ENCODE peak calls at places on chromosomes 13 and 19, in six cellular contexts. One of them, this sample, is unnamed.
A peak's percentile ranks its signal among the peaks of the same experiment; 100 is the strongest.

GRCh38 chr19:54129617-54129996 is 8.0 kb upstream of the CNOT3 start:
- DNase-seq in suprapubic skin: no peak
- DNase-seq in H54: no peak
- DNase-seq in tibial nerve: no peak
- DNase-seq in A549: no peak
- DNase-seq in right lobe of liver: no peak
- DNase-seq in this sample: no peak

GRCh38 chr13:40366119-40366518 is 300.3 kb downstream of the FOXO1 start:
- DNase-seq in right lobe of liver: no peak
- DNase-seq in H54: no peak
- DNase-seq in suprapubic skin: no peak
- DNase-seq in A549: no peak
- DNase-seq in tibial nerve: no peak
- DNase-seq in this sample: no peak

GRCh38 chr19:43674630-43674982 is 4.6 kb upstream of the PLAUR start:
- DNase-seq in A549: no peak
- DNase-seq in H54: no peak
- DNase-seq in tibial nerve: no peak
- DNase-seq in suprapubic skin: no peak
- DNase-seq in right lobe of liver: no peak
- DNase-seq in this sample: no peak

GRCh38 chr13:33349996-33350826 is 64.7 kb upstream of the STARD13 start:
- DNase-seq in right lobe of liver: peak; percentile 40
- DNase-seq in H54: peak; percentile 26
- DNase-seq in A549: peak; percentile 7
- DNase-seq in tibial nerve: peak; percentile 25
- DNase-seq in suprapubic skin: no peak
- DNase-seq in this sample: peak; percentile 49

GRCh38 chr13:60612593-60612992 is 215.6 kb downstream of the TDRD3 start:
- DNase-seq in H54: no peak
- DNase-seq in right lobe of liver: no peak
- DNase-seq in tibial nerve: no peak
- DNase-seq in A549: no peak
- DNase-seq in suprapubic skin: no peak
- DNase-seq in this sample: no peak

GRCh38 chr19:45528149-45528743 is 21.0 kb downstream of the VASP start:
- DNase-seq in right lobe of liver: no peak
- DNase-seq in tibial nerve: no peak
- DNase-seq in suprapubic skin: no peak
- DNase-seq in H54: no peak
- DNase-seq in A549: no peak
- DNase-seq in this sample: no peak

GRCh38 chr13:33307820-33308219 is 22.3 kb upstream of the STARD13 start:
- DNase-seq in right lobe of liver: no peak
- DNase-seq in H54: no peak
- DNase-seq in A549: no peak
- DNase-seq in tibial nerve: no peak
- DNase-seq in suprapubic skin: no peak
- DNase-seq in this sample: peak; percentile 19

GRCh38 chr13:33526718-33527117 is 241.2 kb upstream of the STARD13 start:
- DNase-seq in suprapubic skin: no peak
- DNase-seq in tibial nerve: no peak
- DNase-seq in H54: no peak
- DNase-seq in A549: no peak
- DNase-seq in right lobe of liver: no peak
- DNase-seq in this sample: no peak

GRCh38 chr19:2167896-2168618 is 4.3 kb downstream of the DOT1L start:
- DNase-seq in tibial nerve: no peak
- DNase-seq in A549: no peak
- DNase-seq in right lobe of liver: peak; percentile 69
- DNase-seq in H54: no peak
- DNase-seq in suprapubic skin: no peak
- DNase-seq in this sample: peak; percentile 60

GRCh38 chr19:5960005-5961001 is 17.6 kb downstream of the RANBP3 start:
- DNase-seq in tibial nerve: no peak
- DNase-seq in H54: no peak
- DNase-seq in A549: no peak
- DNase-seq in suprapubic skin: no peak
- DNase-seq in right lobe of liver: peak; percentile 14
- DNase-seq in this sample: no peak
- TF ChIP-seq POLR2A in tibial nerve: no peak
- TF ChIP-seq POLR2A in H54: no peak
- TF ChIP-seq POLR2A in A549: no peak
- TF ChIP-seq POLR2A in suprapubic skin: no peak
- TF ChIP-seq POLR2A in right lobe of liver: no peak
- TF ChIP-seq POLR2A in this sample: no peak

GRCh38 chr13:114129649-114130062 is 2.8 kb downstream of the RASA3 start:
- DNase-seq in A549: no peak
- DNase-seq in suprapubic skin: no peak
- DNase-seq in right lobe of liver: no peak
- DNase-seq in H54: no peak
- DNase-seq in tibial nerve: no peak
- DNase-seq in this sample: peak; percentile 50

GRCh38 chr13:114132419-114133121 is at the start of gene RASA3:
- DNase-seq in tibial nerve: peak; percentile 62
- DNase-seq in right lobe of liver: peak; percentile 82
- DNase-seq in H54: peak; percentile 97
- DNase-seq in suprapubic skin: no peak
- DNase-seq in A549: peak; percentile 72
- DNase-seq in this sample: peak; percentile 76

GRCh38 chr13:114130131-114130707 is 2.2 kb downstream of the RASA3 start:
- DNase-seq in tibial nerve: no peak
- DNase-seq in H54: no peak
- DNase-seq in suprapubic skin: no peak
- DNase-seq in A549: no peak
- DNase-seq in right lobe of liver: no peak
- DNase-seq in this sample: no peak

GRCh38 chr13:114130708-114131580 is 1.5 kb downstream of the RASA3 start:
- DNase-seq in right lobe of liver: peak; percentile 48
- DNase-seq in H54: peak; percentile 93
- DNase-seq in tibial nerve: no peak
- DNase-seq in suprapubic skin: no peak
- DNase-seq in A549: peak; percentile 23
- DNase-seq in this sample: peak; percentile 74

DNA sequence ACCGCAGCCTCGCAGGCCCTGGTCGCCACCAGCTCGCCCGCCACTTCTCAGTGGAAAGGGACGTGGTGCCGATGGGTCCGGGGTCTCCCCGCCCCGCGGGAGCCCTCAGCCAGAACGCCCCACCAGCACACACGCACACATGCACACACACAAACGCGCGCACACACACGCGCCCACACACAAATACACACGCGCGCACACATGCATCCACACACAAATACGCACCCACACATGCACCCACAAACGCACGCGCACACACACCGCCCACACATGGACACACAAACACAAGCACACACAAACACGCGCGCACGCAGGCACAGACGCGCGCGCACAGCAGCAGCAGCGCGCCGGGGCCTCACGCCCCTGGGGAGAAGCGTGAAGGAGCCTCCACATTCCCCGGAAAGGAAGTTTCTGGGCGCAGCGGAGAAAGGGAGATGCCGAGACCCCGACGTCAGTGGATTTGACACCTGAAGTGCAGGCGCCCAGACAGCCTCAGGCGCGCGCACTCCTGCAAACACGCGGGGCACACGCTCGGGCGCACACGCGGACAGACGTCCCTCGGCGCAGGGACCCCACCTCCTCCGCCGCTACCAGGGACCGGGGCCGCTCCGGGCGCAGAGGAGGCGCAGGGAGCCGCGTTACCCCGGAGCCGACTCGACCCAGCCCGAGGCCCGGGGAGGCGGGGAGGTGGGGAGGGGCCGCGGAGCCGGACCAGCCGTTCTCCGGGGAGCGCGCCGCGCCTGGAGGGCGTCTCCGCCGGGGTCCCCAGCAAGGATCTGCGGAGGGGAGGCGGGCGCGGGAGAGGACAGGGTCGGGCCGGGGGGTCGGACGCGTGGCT is 623 bp downstream of the RASA3 start:
- DNase-seq in H54: no peak
- DNase-seq in A549: peak; percentile 15
- DNase-seq in right lobe of liver: peak; percentile 26
- DNase-seq in suprapubic skin: no peak
- DNase-seq in tibial nerve: no peak
- DNase-seq in this sample: no peak
- TF ChIP-seq POLR2A in H54: no peak
- TF ChIP-seq POLR2A in A549: no peak
- TF ChIP-seq POLR2A in right lobe of liver: no peak
- TF ChIP-seq POLR2A in suprapubic skin: no peak
- TF ChIP-seq POLR2A in tibial nerve: no peak
- TF ChIP-seq POLR2A in this sample: no peak

GRCh38 chr19:48390188-48391099 is 907 bp downstream of the KDELR1 start:
- DNase-seq in suprapubic skin: peak; percentile 87
- DNase-seq in A549: no peak
- DNase-seq in right lobe of liver: peak; percentile 69
- DNase-seq in H54: no peak
- DNase-seq in tibial nerve: peak; percentile 21
- DNase-seq in this sample: peak; percentile 72

GRCh38 chr19:48393196-48393558 is 291 bp upstream of the GRIN2D start:
- DNase-seq in tibial nerve: no peak
- DNase-seq in A549: no peak
- DNase-seq in right lobe of liver: no peak
- DNase-seq in suprapubic skin: no peak
- DNase-seq in H54: no peak
- DNase-seq in this sample: no peak

GRCh38 chr19:48394331-48395169 is 1.1 kb downstream of the GRIN2D start:
- DNase-seq in suprapubic skin: no peak
- DNase-seq in A549: no peak
- DNase-seq in H54: no peak
- DNase-seq in tibial nerve: no peak
- DNase-seq in right lobe of liver: no peak
- DNase-seq in this sample: no peak

GRCh38 chr19:48393559-48394330 is at the start of gene GRIN2D:
- DNase-seq in tibial nerve: no peak
- DNase-seq in H54: no peak
- DNase-seq in A549: no peak
- DNase-seq in right lobe of liver: no peak
- DNase-seq in suprapubic skin: no peak
- DNase-seq in this sample: peak; percentile 26

DNA sequence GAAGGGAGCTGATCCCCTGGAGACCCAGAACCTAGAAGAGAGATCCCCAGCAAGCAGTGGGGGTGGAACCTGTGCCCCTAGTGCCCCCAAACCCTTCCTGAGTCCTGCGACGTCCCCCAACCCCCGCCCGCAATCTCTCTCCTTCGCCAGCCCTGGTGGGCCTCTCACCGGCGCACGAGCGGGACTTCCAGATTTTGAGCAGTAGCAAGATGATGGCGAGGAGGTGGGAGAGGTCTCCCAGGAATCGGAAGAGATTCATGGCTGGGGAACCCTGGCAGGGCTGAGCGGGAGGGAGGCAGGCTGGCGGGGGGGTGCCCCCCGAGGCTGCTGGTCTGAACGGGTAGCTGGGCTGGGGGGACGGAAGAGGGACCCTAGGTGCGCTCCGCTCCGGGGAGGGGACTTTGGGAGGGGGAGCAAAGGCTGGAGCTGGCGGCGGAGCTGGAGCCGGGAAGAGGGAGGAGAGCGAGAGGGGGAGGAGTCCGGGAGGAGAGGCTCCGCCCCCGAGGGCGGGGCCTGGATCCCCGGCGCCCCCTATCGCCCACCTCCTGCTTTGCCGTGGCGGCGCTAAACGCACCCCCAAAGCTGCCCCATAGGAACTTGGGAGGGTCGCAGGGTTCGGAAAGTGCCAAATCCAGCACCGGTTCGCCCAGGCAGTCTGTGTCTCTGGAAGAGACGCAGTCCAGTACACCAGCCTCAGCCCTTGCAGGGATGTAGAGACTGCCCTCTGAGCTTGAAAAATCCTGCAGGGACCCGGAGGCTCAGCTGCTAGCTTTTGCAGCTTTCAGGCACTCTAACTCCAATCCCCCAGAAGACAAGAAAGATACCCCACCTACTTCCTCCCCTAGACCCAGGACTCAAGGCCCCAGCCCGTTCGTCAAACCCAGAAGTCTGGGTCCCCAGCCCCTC is at the start of gene KDELR1:
- DNase-seq in right lobe of liver: peak; percentile 87
- DNase-seq in H54: no peak
- DNase-seq in A549: peak; percentile 78
- DNase-seq in tibial nerve: peak; percentile 54
- DNase-seq in suprapubic skin: peak; percentile 88
- DNase-seq in this sample: peak; percentile 75
- TF ChIP-seq POLR2A in right lobe of liver: peak; percentile 33
- TF ChIP-seq POLR2A in H54: no peak
- TF ChIP-seq POLR2A in A549: peak; percentile 72
- TF ChIP-seq POLR2A in tibial nerve: peak; percentile 60
- TF ChIP-seq POLR2A in suprapubic skin: no peak
- TF ChIP-seq POLR2A in this sample: peak; percentile 77

GRCh38 chr19:47111682-47112165 is 1.9 kb downstream of the ZC3H4 start:
- DNase-seq in right lobe of liver: no peak
- DNase-seq in tibial nerve: no peak
- DNase-seq in A549: no peak
- DNase-seq in H54: no peak
- DNase-seq in suprapubic skin: no peak
- DNase-seq in this sample: no peak

GRCh38 chr19:47109541-47110375 is 3.8 kb downstream of the ZC3H4 start:
- DNase-seq in right lobe of liver: no peak
- DNase-seq in tibial nerve: no peak
- DNase-seq in A549: no peak
- DNase-seq in suprapubic skin: no peak
- DNase-seq in H54: no peak
- DNase-seq in this sample: peak; percentile 89

GRCh38 chr19:47112166-47112663 is 1.4 kb downstream of the ZC3H4 start:
- DNase-seq in H54: peak; percentile 37
- DNase-seq in A549: peak; percentile 69
- DNase-seq in suprapubic skin: peak; percentile 94
- DNase-seq in right lobe of liver: peak; percentile 89
- DNase-seq in tibial nerve: peak; percentile 72
- DNase-seq in this sample: peak; percentile 69

GRCh38 chr19:47110521-47111080 is 3.0 kb downstream of the ZC3H4 start:
- DNase-seq in H54: no peak
- DNase-seq in A549: no peak
- DNase-seq in suprapubic skin: no peak
- DNase-seq in right lobe of liver: no peak
- DNase-seq in tibial nerve: no peak
- DNase-seq in this sample: peak; percentile 30

DNA sequence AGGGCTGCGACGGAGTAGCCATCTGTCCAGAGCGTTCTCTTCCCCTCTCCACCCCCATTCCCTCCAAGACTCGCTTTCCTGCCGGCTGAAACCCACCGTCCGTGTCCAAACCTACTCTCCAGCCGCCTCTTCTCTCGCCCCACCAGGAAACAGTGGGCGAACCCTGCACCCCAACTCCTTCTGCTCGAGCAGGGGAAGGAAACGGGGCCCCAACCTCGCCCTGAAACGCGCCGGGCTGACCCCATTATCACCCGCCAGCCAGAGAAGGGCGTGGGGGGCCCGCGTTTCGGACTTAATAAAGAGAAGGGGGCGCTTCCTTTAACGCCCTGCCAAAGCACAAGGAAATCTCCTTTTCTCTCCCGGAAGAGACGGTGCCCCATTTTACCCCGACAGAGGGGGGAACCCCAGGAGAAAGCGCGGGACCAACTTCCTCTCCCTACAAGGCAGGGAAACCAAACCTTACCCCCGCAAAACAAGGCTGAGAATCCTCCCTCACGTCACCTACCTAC is 2.4 kb downstream of the ZC3H4 start:
- DNase-seq in A549: no peak
- DNase-seq in H54: no peak
- DNase-seq in right lobe of liver: peak; percentile 43
- DNase-seq in tibial nerve: no peak
- DNase-seq in suprapubic skin: no peak
- DNase-seq in this sample: peak; percentile 21
- TF ChIP-seq POLR2A in A549: peak; percentile 14
- TF ChIP-seq POLR2A in H54: no peak
- TF ChIP-seq POLR2A in right lobe of liver: no peak
- TF ChIP-seq POLR2A in tibial nerve: no peak
- TF ChIP-seq POLR2A in suprapubic skin: no peak
- TF ChIP-seq POLR2A in this sample: peak; percentile 71